ENCODE peak calls at places on chromosomes 3 and 15, in five cellular contexts. Z is ELR; V is germinal center; O is stomach; T is activated T-cell treated with anti-CD3 and anti-CD28 coated beads, Interleukin-2, amount 50 U/mL, for 24 hours. M is an unnamed sample.

GRCh38 chr15:38072507-38073277 is 138.3 kb downstream of the TMCO5A start:
- DNase-seq in Z (peak), T (peak), O (peak), V (peak), M (peak)

GRCh38 chr3:87318609-87319008 is 42.2 kb upstream of the POU1F1 start:
- DNase-seq in O (no peak), T (no peak), Z (no peak), V (no peak), M (no peak)

GRCh38 chr3:61358364-61358763 is 107.1 kb upstream of the FHIT start:
- DNase-seq in O (peak), Z (no peak), V (no peak), T (no peak), M (no peak)

GRCh38 chr3:113534365-113534764 is 2.0 kb downstream of the SIDT1 start:
- DNase-seq in T (peak), Z (no peak), O (no peak), V (no peak), M (no peak)

GRCh38 chr3:138062626-138063025 is 52.7 kb downstream of the CLDN18 start:
- DNase-seq in O (no peak), Z (peak), V (no peak), T (no peak), M (peak)

GRCh38 chr15:52306270-52306669 is 10.7 kb upstream of the MYO5C start:
- DNase-seq in O (no peak), V (no peak), Z (peak), T (no peak), M (peak)

GRCh38 chr3:52469001-52469400 is 13.6 kb downstream of the NISCH start:
- DNase-seq in V (no peak), O (no peak), T (no peak), Z (no peak), M (no peak)

GRCh38 chr3:62051506-62051905 is 321.8 kb downstream of the FEZF2 start:
- DNase-seq in O (peak), Z (peak), T (no peak), V (no peak), M (peak)

GRCh38 chr15:99614749-99615288 is 49.0 kb downstream of the MEF2A start:
- DNase-seq in O (no peak), T (no peak), V (no peak), Z (no peak), M (peak)

GRCh38 chr3:23968467-23969184 is 23.5 kb downstream of the NR1D2 start:
- DNase-seq in T (no peak), Z (peak), V (no peak), O (no peak), M (peak)

GRCh38 chr15:39118510-39118909 is 462.4 kb upstream of the THBS1 start:
- DNase-seq in T (no peak), O (no peak), Z (peak), V (no peak), M (peak)

GRCh38 chr3:187896664-187897063 is 151.4 kb upstream of the BCL6 start:
- DNase-seq in Z (no peak), T (no peak), O (no peak), V (no peak), M (no peak)

GRCh38 chr3:150349314-150350097 is 58.6 kb upstream of the TSC22D2 start:
- DNase-seq in T (no peak), Z (no peak), O (no peak), V (no peak), M (peak)

GRCh38 chr15:85785887-85786777 is 8.6 kb downstream of the KLHL25 start:
- DNase-seq in Z (peak), O (no peak), T (no peak), V (no peak), M (peak)

GRCh38 chr3:163622384-163622783 is 1455.9 kb downstream of the SI start:
- DNase-seq in T (no peak), Z (peak), O (no peak), V (no peak), M (peak)

GRCh38 chr3:148149556-148149955 is 548.1 kb upstream of the AGTR1 start:
- DNase-seq in V (no peak), O (no peak), T (no peak), Z (no peak), M (no peak)

GRCh38 chr3:129596194-129597086 is 10.0 kb downstream of the PLXND1 start:
- DNase-seq in V (no peak), O (no peak), Z (peak), T (no peak), M (peak)

GRCh38 chr3:182220013-182220412 is 508.3 kb downstream of the SOX2 start:
- DNase-seq in T (no peak), V (no peak), Z (no peak), O (no peak), M (no peak)

GRCh38 chr3:133256787-133257483 is 142.9 kb upstream of the BFSP2 start:
- DNase-seq in V (no peak), O (no peak), Z (peak), T (no peak), M (peak)

GRCh38 chr3:138921316-138922292 is 25.3 kb downstream of the FOXL2 start:
- DNase-seq in O (no peak), V (no peak), T (no peak), Z (peak), M (peak)

GRCh38 chr15:79310612-79310984 is 314 bp upstream of the TMED3 start:
- DNase-seq in T (no peak), V (no peak), O (no peak), Z (peak), M (no peak)

GRCh38 chr3:197466586-197467399 is 89.0 kb downstream of the BDH1 start:
- DNase-seq in T (no peak), O (no peak), V (no peak), Z (peak), M (peak)

GRCh38 chr15:79307251-79307650 is 3.7 kb upstream of the TMED3 start:
- DNase-seq in V (no peak), T (no peak), Z (no peak), O (no peak), M (no peak)

M was measured in EL.